ENCODE peak calls at places on chromosomes 3 and 15, in ten cellular contexts. E is GOT3; S is NCI-H82; B is activated CD4-positive, CD25-positive, alpha-beta regulatory T cell treated with anti-CD3 and anti-CD28 coated beads, Interleukin-2, amount 50 U/mL, for 72 hours; U is endodermal cell; C is neuronal stem cell; P is cardiac muscle cell; K is A549; Y is AG04449; Q is GF-D8. I is an unnamed sample.

GRCh38 chr3:143314291-143315093 is 194.9 kb downstream of the CHST2 start:
- DNase-seq in U (no peak), E (no peak), B (no peak), P (no peak), S (no peak), C (no peak), Q (no peak), Y (no peak), K (no peak), I (no peak)

GRCh38 chr3:113104746-113105479 is 106.4 kb upstream of the BOC start:
- DNase-seq in S (no peak), P (no peak), K (no peak), E (no peak), Y (no peak), Q (no peak), C (no peak), U (peak; percentile 61), B (no peak), I (no peak)

GRCh38 chr15:58522391-58522790 is 90.6 kb downstream of the LIPC start:
- DNase-seq in P (no peak), U (no peak), E (no peak), Q (no peak), Y (no peak), S (no peak), C (no peak), K (no peak), B (no peak), I (peak; percentile 62)

GRCh38 chr3:49872801-49873281 is 3.1 kb upstream of the CAMKV start:
- DNase-seq in Q (no peak), B (no peak), Y (no peak), U (no peak), P (no peak), C (no peak), E (no peak), K (no peak), S (no peak), I (no peak)

GRCh38 chr3:35800960-35801459 is 161.7 kb downstream of the ARPP21 start:
- DNase-seq in K (no peak), S (no peak), Y (no peak), U (no peak), E (no peak), Q (no peak), B (no peak), C (no peak), P (no peak), I (no peak)

GRCh38 chr3:11482024-11482423 is 161.7 kb downstream of the VGLL4 start:
- DNase-seq in C (no peak), B (no peak), K (no peak), U (no peak), Y (no peak), S (no peak), Q (no peak), E (no peak), P (no peak), I (no peak)

GRCh38 chr15:89118481-89118989 is 30.3 kb downstream of the ABHD2 start:
- DNase-seq in P (no peak), K (no peak), S (no peak), B (no peak), E (no peak), Q (peak; percentile 55), Y (no peak), C (no peak), U (no peak), I (no peak)

GRCh38 chr3:128412180-128413002 is 54.3 kb downstream of the DNAJB8 start:
- DNase-seq in U (peak; percentile 68), Q (no peak), B (no peak), S (peak; percentile 61), P (no peak), E (no peak), K (no peak), C (no peak), Y (no peak), I (no peak)

GRCh38 chr3:31117854-31118253 is 223.4 kb upstream of the GADL1 start:
- DNase-seq in P (no peak), U (no peak), S (no peak), Y (no peak), Q (no peak), K (no peak), B (no peak), E (no peak), C (no peak), I (no peak)

GRCh38 chr3:151379083-151379734 is 5.3 kb downstream of the P2RY12 start:
- DNase-seq in B (no peak), Q (no peak), E (no peak), S (peak; percentile 67), C (peak; percentile 11), P (peak; percentile 46), Y (no peak), U (peak; percentile 90), K (peak; percentile 15), I (no peak)

GRCh38 chr3:111695584-111696213 is 100.6 kb upstream of the ZBED2 start:
- DNase-seq in P (no peak), C (no peak), Y (no peak), S (no peak), E (no peak), Q (no peak), K (peak; percentile 25), U (no peak), B (no peak), I (no peak)

GRCh38 chr3:32780735-32781210 is 37.0 kb upstream of the TRIM71 start:
- DNase-seq in K (no peak), P (peak; percentile 80), C (peak; percentile 94), S (peak; percentile 79), Q (no peak), U (peak; percentile 99), Y (no peak), E (no peak), B (no peak), I (no peak)

GRCh38 chr3:47348411-47349154 is 32.2 kb upstream of the PTPN23 start:
- DNase-seq in S (no peak), C (no peak), P (no peak), Y (no peak), B (no peak), U (no peak), Q (no peak), E (no peak), K (no peak), I (no peak)

GRCh38 chr15:64151727-64152506 is at the start of gene SNX22:
- DNase-seq in K (no peak), Q (no peak), C (peak; percentile 26), E (no peak), S (peak; percentile 61), P (peak; percentile 40), U (no peak), Y (no peak), B (peak; percentile 43), I (no peak)

GRCh38 chr3:186940965-186941364 is 10.6 kb downstream of the ST6GAL1 start:
- DNase-seq in S (no peak), E (no peak), C (no peak), K (no peak), B (no peak), Y (no peak), P (peak; percentile 87), U (peak; percentile 46), Q (no peak), I (no peak)

GRCh38 chr3:48599077-48599501 is 4.0 kb upstream of the COL7A1 start:
- DNase-seq in E (no peak), Y (no peak), P (no peak), S (no peak), Q (no peak), K (no peak), C (no peak), B (no peak), U (no peak), I (no peak)

GRCh38 chr3:178255315-178255714 is 280.9 kb upstream of the KCNMB2 start:
- DNase-seq in B (no peak), E (no peak), Q (no peak), S (no peak), U (no peak), K (no peak), Y (peak; percentile 29), C (no peak), P (no peak), I (no peak)

GRCh38 chr3:134337071-134337482 is 37.2 kb downstream of the AMOTL2 start:
- DNase-seq in B (no peak), P (no peak), Y (no peak), K (no peak), S (no peak), U (no peak), E (no peak), Q (no peak), C (no peak), I (no peak)

GRCh38 chr3:181250714-181251113 is 261.2 kb upstream of the DNAJC19 start:
- DNase-seq in U (no peak), B (no peak), P (peak; percentile 66), K (no peak), S (no peak), E (no peak), Y (no peak), Q (no peak), C (no peak), I (no peak)